ENCODE peak calls at places on chromosomes 7 and 10, in six cellular contexts. Q is Panc1, U is cardiac fibroblast, L is activated B cell treated with CpG ODN at 0.5 μM for 24 hours, A is astrocyte, S is epithelial cell of proximal tubule. V is an unnamed sample.

GRCh38 chr10:59593768-59594167 is 115.9 kb downstream of the SLC16A9 start:
- DNase-seq in Q (no peak), U (no peak), L (no peak), A (no peak), S (no peak), V (no peak)

GRCh38 chr10:49690673-49691356 is 11.4 kb downstream of the C10orf53 start:
- DNase-seq in Q (no peak), U (no peak), L (no peak), A (no peak), S (no peak), V (no peak)

GRCh38 chr10:23158370-23158769 is 33.7 kb upstream of the PTF1A start:
- DNase-seq in Q (peak), U (peak), L (no peak), A (peak), S (peak), V (no peak)

GRCh38 chr7:17336168-17336567 is 37.7 kb downstream of the AHR start:
- DNase-seq in Q (no peak), U (no peak), L (no peak), A (no peak), S (no peak), V (no peak)

GRCh38 chr10:102420443-102420809 is 210 bp upstream of the FBXL15 start:
- DNase-seq in Q (no peak), U (no peak), L (no peak), A (no peak), S (no peak), V (no peak)

GRCh38 chr10:70786799-70787415 is 1.7 kb upstream of the TBATA start:
- DNase-seq in Q (no peak), U (peak), L (no peak), A (peak), S (no peak), V (no peak)

GRCh38 chr10:131850490-131850880 is 50.3 kb upstream of the PPP2R2D start:
- DNase-seq in Q (no peak), U (peak), L (no peak), A (no peak), S (no peak), V (no peak)

GRCh38 chr7:140055833-140056232 is 6.9 kb downstream of the PARP12 start:
- DNase-seq in Q (no peak), U (no peak), L (no peak), A (no peak), S (no peak), V (no peak)

GRCh38 chr10:105952153-105952552 is 1212.4 kb downstream of the SORCS1 start:
- DNase-seq in Q (no peak), U (peak), L (no peak), A (peak), S (peak), V (no peak)

GRCh38 chr7:84372155-84372621 is 177.6 kb upstream of the SEMA3A start:
- DNase-seq in Q (no peak), U (peak), L (no peak), A (peak), S (peak), V (no peak)

GRCh38 chr7:157499121-157499834 is 162.5 kb downstream of the DNAJB6 start:
- DNase-seq in Q (no peak), U (no peak), L (no peak), A (no peak), S (no peak), V (no peak)

GRCh38 chr7:30731619-30732018 is 20.3 kb upstream of the INMT start:
- DNase-seq in Q (no peak), U (no peak), L (no peak), A (no peak), S (no peak), V (no peak)

GRCh38 chr10:13120786-13121499 is 21.0 kb downstream of the OPTN start:
- DNase-seq in Q (no peak), U (no peak), L (no peak), A (no peak), S (no peak), V (no peak)

GRCh38 chr10:35890970-35891330 is 248.9 kb upstream of the FZD8 start:
- DNase-seq in Q (no peak), U (no peak), L (no peak), A (no peak), S (peak), V (no peak)

GRCh38 chr7:44565097-44565794 is 8.5 kb downstream of the DDX56 start:
- DNase-seq in Q (peak), U (peak), L (peak), A (no peak), S (no peak), V (peak)

GRCh38 chr10:131499566-131499965 is 188.0 kb upstream of the TCERG1L start:
- DNase-seq in Q (no peak), U (no peak), L (no peak), A (no peak), S (no peak), V (no peak)

GRCh38 chr10:108757946-108758345 is 1165.4 kb downstream of the XPNPEP1 start:
- DNase-seq in Q (no peak), U (no peak), L (no peak), A (peak), S (no peak), V (no peak)

GRCh38 chr10:9334270-9334669 is 1279.8 kb downstream of the GATA3 start:
- DNase-seq in Q (no peak), U (no peak), L (no peak), A (no peak), S (no peak), V (no peak)

GRCh38 chr7:48144291-48144768 is 26.9 kb upstream of the ABCA13 start:
- DNase-seq in Q (no peak), U (no peak), L (no peak), A (no peak), S (peak), V (no peak)

GRCh38 chr10:11165591-11166543 is 148.2 kb downstream of the CELF2 start:
- DNase-seq in Q (peak), U (peak), L (no peak), A (no peak), S (no peak), V (no peak)

GRCh38 chr10:87915989-87916388 is 52.6 kb downstream of the PTEN start:
- DNase-seq in Q (no peak), U (peak), L (no peak), A (peak), S (peak), V (no peak)

GRCh38 chr10:101595591-101596433 is 7.7 kb downstream of the DPCD start:
- DNase-seq in Q (no peak), U (peak), L (no peak), A (no peak), S (no peak), V (no peak)

GRCh38 chr7:133056370-133057238 is 25.3 kb downstream of the CHCHD3 start:
- DNase-seq in Q (no peak), U (no peak), L (no peak), A (no peak), S (no peak), V (no peak)

GRCh38 chr10:98446121-98446655 is 547 bp downstream of the HPS1 start:
- DNase-seq in Q (no peak), U (peak), L (peak), A (peak), S (no peak), V (no peak)

GRCh38 chr10:78807504-78808202 is 261.1 kb upstream of the ZMIZ1 start:
- DNase-seq in Q (no peak), U (no peak), L (no peak), A (no peak), S (no peak), V (peak)

GRCh38 chr7:121398246-121398645 is 2.1 kb upstream of the FAM3C start:
- DNase-seq in Q (no peak), U (peak), L (no peak), A (no peak), S (peak), V (no peak)

GRCh38 chr10:19817251-19818046 is 1.2 kb downstream of the PLXDC2 start:
- DNase-seq in Q (no peak), U (no peak), L (no peak), A (no peak), S (no peak), V (no peak)

GRCh38 chr7:101159696-101160674 is 5.4 kb downstream of the VGF start:
- DNase-seq in Q (no peak), U (peak), L (no peak), A (no peak), S (no peak), V (no peak)

GRCh38 chr7:44309271-44310091 is 15.9 kb downstream of the CAMK2B start:
- DNase-seq in Q (no peak), U (peak), L (peak), A (peak), S (no peak), V (no peak)

GRCh38 chr7:53473371-53473770 is 437.9 kb downstream of the POM121L12 start:
- DNase-seq in Q (no peak), U (no peak), L (no peak), A (no peak), S (peak), V (no peak)

GRCh38 chr7:115840702-115841101 is 189.9 kb downstream of the TFEC start:
- DNase-seq in Q (no peak), U (no peak), L (no peak), A (no peak), S (no peak), V (no peak)

GRCh38 chr7:93914581-93915066 is 6.9 kb upstream of the GNG11 start:
- DNase-seq in Q (no peak), U (peak), L (no peak), A (peak), S (no peak), V (no peak)

GRCh38 chr10:369441-370221 is 234.4 kb downstream of the ZMYND11 start:
- DNase-seq in Q (no peak), U (no peak), L (no peak), A (peak), S (no peak), V (no peak)
- TF ChIP-seq CTCF in Q (no peak), U (no peak), L (no peak), A (no peak), S (no peak), V (no peak)

GRCh38 chr10:73166972-73167371 is 836 bp downstream of the ECD start:
- DNase-seq in Q (no peak), U (no peak), L (no peak), A (no peak), S (no peak), V (no peak)

GRCh38 chr10:73163096-73163495 is 4.7 kb downstream of the ECD start:
- DNase-seq in Q (no peak), U (peak), L (no peak), A (no peak), S (no peak), V (no peak)

GRCh38 chr10:73169320-73169719 is 1.4 kb downstream of the FAM149B1 start:
- DNase-seq in Q (no peak), U (no peak), L (no peak), A (no peak), S (no peak), V (no peak)

GRCh38 chr10:73168486-73168844 is 546 bp downstream of the FAM149B1 start:
- DNase-seq in Q (peak), U (no peak), L (no peak), A (no peak), S (no peak), V (no peak)

GRCh38 chr10:73167557-73168485 is at the start of the genes ECD and FAM149B1:
- DNase-seq in Q (peak), U (peak), L (peak), A (peak), S (peak), V (peak)
- TF ChIP-seq CTCF in Q (no peak), U (no peak), L (no peak), A (no peak), S (peak), V (no peak)

DNA sequence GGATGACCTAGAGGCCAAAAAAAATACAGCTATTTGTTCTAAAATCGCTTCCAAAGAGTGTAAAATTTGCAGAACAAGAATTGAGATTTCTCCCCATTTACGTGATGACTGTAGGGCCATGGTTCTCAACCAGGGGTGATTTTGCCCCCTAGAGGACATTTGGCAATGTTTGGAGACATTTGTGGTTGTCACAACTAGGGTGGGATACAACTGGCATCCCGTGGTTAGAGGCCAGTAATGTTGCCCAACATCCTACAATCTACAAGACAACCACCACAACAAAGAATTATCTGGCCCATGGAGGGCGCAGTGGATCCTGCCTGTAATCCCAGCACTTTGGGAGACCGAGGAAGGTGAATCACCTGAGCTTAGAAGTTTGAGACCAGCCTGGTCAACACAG is 22.8 kb upstream of the MALSU1 start:
- DNase-seq in Q (no peak), U (no peak), L (no peak), A (no peak), S (no peak), V (no peak)
- TF ChIP-seq CTCF in Q (peak), U (no peak), L (no peak), A (peak), S (peak), V (peak)

GRCh38 chr10:6282454-6282958 is 79.8 kb downstream of the PFKFB3 start:
- DNase-seq in Q (no peak), U (no peak), L (no peak), A (no peak), S (no peak), V (no peak)

GRCh38 chr10:6280291-6280690 is 77.6 kb downstream of the PFKFB3 start:
- DNase-seq in Q (no peak), U (no peak), L (no peak), A (no peak), S (no peak), V (no peak)

GRCh38 chr10:6283632-6284031 is 80.9 kb downstream of the PFKFB3 start:
- DNase-seq in Q (no peak), U (no peak), L (no peak), A (no peak), S (no peak), V (no peak)

GRCh38 chr10:6278519-6279120 is 75.9 kb downstream of the PFKFB3 start:
- DNase-seq in Q (no peak), U (no peak), L (no peak), A (no peak), S (no peak), V (no peak)

DNA sequence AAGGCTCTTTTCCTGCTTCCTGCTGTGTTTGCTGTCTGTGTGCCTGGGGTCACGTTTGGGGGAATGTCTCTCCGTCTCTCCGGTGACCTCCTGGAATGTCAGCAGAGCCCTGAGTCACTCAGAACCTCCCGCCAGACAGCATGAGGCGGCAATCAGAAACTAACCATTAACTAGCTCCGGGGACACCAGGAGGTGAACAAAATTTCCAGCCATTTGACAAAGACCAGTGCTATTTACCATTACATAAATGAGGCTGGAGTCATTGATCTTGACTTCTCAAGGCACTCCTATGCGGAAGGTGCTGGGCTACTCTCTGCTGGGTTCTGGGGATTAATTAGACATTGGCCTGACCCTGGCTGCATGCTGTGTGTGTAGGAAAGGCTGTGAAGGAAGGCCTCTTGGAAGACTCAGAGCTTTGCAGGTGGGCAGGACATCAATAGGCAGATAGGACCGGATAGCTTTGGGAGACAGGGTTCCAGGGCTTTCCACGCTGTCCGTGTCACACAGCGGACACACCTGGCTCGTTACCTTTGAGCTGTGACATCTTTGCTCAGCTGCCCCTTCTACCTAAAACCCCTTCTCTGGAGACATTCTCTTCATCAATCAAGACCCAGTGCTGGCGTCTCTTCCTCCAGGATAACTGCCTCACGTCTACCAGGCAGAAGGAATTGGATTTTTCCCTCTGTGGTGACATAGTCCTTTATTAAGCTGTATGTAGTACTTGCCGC is 77.0 kb downstream of the PFKFB3 start:
- DNase-seq in Q (no peak), U (peak), L (no peak), A (peak), S (peak), V (no peak)
- TF ChIP-seq CTCF in Q (no peak), U (no peak), L (no peak), A (no peak), S (no peak), V (no peak)

DNA sequence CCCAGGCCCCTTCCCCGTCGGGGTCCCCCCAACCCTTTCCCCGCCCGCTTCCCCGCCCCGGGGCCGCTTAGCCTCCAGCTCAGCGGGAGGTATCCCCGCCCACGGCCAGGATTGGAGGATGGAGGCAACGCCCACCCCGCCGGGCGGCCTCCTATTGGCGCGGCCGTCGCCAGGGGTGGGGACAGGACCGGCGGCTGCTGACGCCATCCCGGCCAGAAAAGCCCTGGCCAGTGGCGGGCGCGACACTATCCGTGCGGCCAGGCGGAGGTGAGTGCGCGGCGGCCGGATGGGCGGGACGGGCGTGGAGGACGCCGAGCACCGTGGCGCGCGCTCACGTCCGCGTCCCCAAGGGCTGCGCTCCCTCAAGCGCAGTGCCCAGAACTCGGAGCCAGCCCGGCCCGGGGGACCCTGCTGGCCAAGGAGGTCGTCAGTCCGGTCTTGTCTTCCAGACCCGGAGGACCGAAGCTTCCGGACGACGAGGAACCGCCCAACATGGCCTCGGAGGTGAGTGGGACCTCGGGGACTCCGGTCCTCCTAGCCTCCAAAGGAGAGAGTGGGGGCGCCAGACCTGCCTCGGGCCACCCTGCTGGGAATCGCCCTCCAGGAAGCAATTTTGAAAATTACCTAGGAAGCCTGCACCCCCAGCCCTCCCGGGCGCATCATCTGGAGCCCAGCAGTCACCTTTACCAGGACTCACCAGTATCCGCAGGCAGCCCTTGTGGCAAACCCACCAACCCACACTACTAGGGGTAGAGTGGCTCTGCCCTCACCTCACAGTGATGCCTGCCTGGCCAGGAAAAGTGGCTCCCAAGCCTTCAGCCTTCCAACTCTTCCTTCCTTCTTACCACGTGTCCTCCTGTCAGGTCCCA is at the start of gene ASL:
- DNase-seq in Q (no peak), U (peak), L (peak), A (peak), S (no peak), V (peak)
- TF ChIP-seq CTCF in Q (no peak), U (no peak), L (no peak), A (no peak), S (no peak), V (no peak)

GRCh38 chr7:1559626-1560590 is 3.9 kb upstream of the TMEM184A start:
- DNase-seq in Q (no peak), U (no peak), L (no peak), A (no peak), S (no peak), V (no peak)

GRCh38 chr7:1561036-1561940 is 5.3 kb upstream of the TMEM184A start:
- DNase-seq in Q (no peak), U (no peak), L (no peak), A (no peak), S (no peak), V (no peak)

GRCh38 chr7:1558841-1559625 is 3.0 kb upstream of the TMEM184A start:
- DNase-seq in Q (no peak), U (no peak), L (no peak), A (no peak), S (no peak), V (no peak)

GRCh38 chr7:1562126-1562525 is 6.1 kb upstream of the TMEM184A start:
- DNase-seq in Q (no peak), U (no peak), L (no peak), A (no peak), S (no peak), V (no peak)

GRCh38 chr7:1560620-1561031 is 4.6 kb upstream of the TMEM184A start:
- DNase-seq in Q (no peak), U (no peak), L (no peak), A (no peak), S (no peak), V (no peak)
- TF ChIP-seq CTCF in Q (no peak), U (no peak), L (no peak), A (no peak), S (no peak), V (no peak)

GRCh38 chr10:103711351-103711994 is 143.9 kb downstream of the SH3PXD2A start:
- DNase-seq in Q (no peak), U (no peak), L (no peak), A (no peak), S (no peak), V (no peak)
- TF ChIP-seq CTCF in Q (no peak), U (peak), L (no peak), A (no peak), S (peak), V (no peak)

GRCh38 chr7:154776350-154776749 is 226.6 kb downstream of the PAXIP1 start:
- DNase-seq in Q (no peak), U (no peak), L (no peak), A (no peak), S (no peak), V (no peak)

GRCh38 chr7:154777908-154778307 is 225.0 kb downstream of the PAXIP1 start:
- DNase-seq in Q (no peak), U (no peak), L (no peak), A (no peak), S (no peak), V (no peak)

GRCh38 chr7:154777489-154777888 is 225.4 kb downstream of the PAXIP1 start:
- DNase-seq in Q (no peak), U (no peak), L (no peak), A (peak), S (no peak), V (no peak)

GRCh38 chr7:154775681-154776080 is 227.2 kb downstream of the PAXIP1 start:
- DNase-seq in Q (no peak), U (no peak), L (no peak), A (no peak), S (no peak), V (no peak)

GRCh38 chr7:154777023-154777422 is 225.9 kb downstream of the PAXIP1 start:
- DNase-seq in Q (peak), U (peak), L (no peak), A (peak), S (no peak), V (no peak)
- TF ChIP-seq CTCF in Q (peak), U (no peak), L (no peak), A (peak), S (peak), V (no peak)

V was measured in D721Med.